ENCODE peak calls at places on chromosomes 6 and 20, in nine cellular contexts. C is AG04449; X is PC-9; E is activated effector memory CD4-positive, alpha-beta T cell treated with Interleukin-2 at 50 U/mL for 16 hours; R is ovary; J is left ventricle myocardium inferior; L is stromal cell of bone marrow; Y is GM04504; Q is H1. P is an unnamed sample.

GRCh38 chr6:84057908-84058307 is 24.3 kb downstream of the MRAP2 start:
- DNase-seq in L (no peak), J (no peak), E (no peak), R (no peak), X (no peak), C (no peak), Q (no peak), Y (no peak), P (no peak)

GRCh38 chr20:16296933-16297332 is 276.3 kb downstream of the KIF16B start:
- DNase-seq in E (no peak), Q (no peak), R (no peak), C (no peak), X (no peak), L (peak; percentile 64), J (no peak), Y (no peak), P (no peak)

GRCh38 chr6:46637145-46637544 is 15.5 kb downstream of the CYP39A1 start:
- DNase-seq in C (no peak), E (no peak), Q (no peak), R (no peak), L (peak; percentile 83), Y (peak; percentile 81), J (no peak), X (peak; percentile 80), P (no peak)

GRCh38 chr6:43774776-43775583 is 5.0 kb downstream of the VEGFA start:
- DNase-seq in E (peak; percentile 40), R (peak; percentile 72), Y (peak; percentile 46), L (peak; percentile 64), X (peak; percentile 65), C (no peak), Q (no peak), J (peak; percentile 82), P (peak; percentile 33)

GRCh38 chr20:58571341-58571941 is 56.2 kb upstream of the APCDD1L start:
- DNase-seq in Y (no peak), R (no peak), L (no peak), J (no peak), Q (no peak), E (no peak), X (no peak), C (no peak), P (peak; percentile 11)

GRCh38 chr20:11301699-11302098 is 616.0 kb upstream of the BTBD3 start:
- DNase-seq in R (no peak), E (no peak), J (no peak), Y (no peak), Q (no peak), C (no peak), L (no peak), X (no peak), P (no peak)

GRCh38 chr6:28001751-28002150 is 44.7 kb downstream of the OR2B6 start:
- DNase-seq in X (no peak), Q (no peak), L (no peak), C (no peak), R (no peak), J (no peak), E (no peak), Y (no peak), P (no peak)

GRCh38 chr20:62401331-62401779 is 5.7 kb downstream of the CABLES2 start:
- DNase-seq in Y (no peak), Q (no peak), C (no peak), J (no peak), E (no peak), X (no peak), L (no peak), R (no peak), P (no peak)

GRCh38 chr6:46014511-46015118 is 1.0 kb downstream of the CLIC5 start:
- DNase-seq in J (peak; percentile 25), Q (no peak), R (no peak), L (no peak), Y (no peak), E (peak; percentile 18), X (no peak), C (no peak), P (no peak)